ENCODE peak calls at places on chromosomes 5 and 9, in nine cellular contexts. One of them, this sample, is unnamed.
A peak's percentile ranks its signal among the peaks of the same experiment; 100 is the strongest.

GRCh38 chr9:31304576-31304975 is 1079.9 kb upstream of the ACO1 start:
- DNase-seq in activated CD8-positive, alpha-beta memory T cell treated with anti-CD3 and anti-CD28 coated beads, Interleukin-2, amount 10 ng/mL, durations not matched to agents 7 days and 5 days: no peak
- DNase-seq in cardiac fibroblast: peak; percentile 75
- DNase-seq in stimulated activated CD4-positive, alpha-beta T cell treated with anti-CD3 and anti-CD28 coated beads, Interleukin-1b, Interleukin-23, amount 100 ng/mL, for 1 hour: no peak
- DNase-seq in globus pallidus: no peak
- DNase-seq in tibial artery: no peak
- DNase-seq in T-helper 9 cell: no peak
- DNase-seq in neural crest cell: no peak
- DNase-seq in AG08396: no peak
- DNase-seq in this sample: no peak

GRCh38 chr5:136006767-136007251 is 22.0 kb upstream of the TGFBI start:
- DNase-seq in activated CD8-positive, alpha-beta memory T cell treated with anti-CD3 and anti-CD28 coated beads, Interleukin-2, amount 10 ng/mL, durations not matched to agents 7 days and 5 days: no peak
- DNase-seq in cardiac fibroblast: peak; percentile 97
- DNase-seq in stimulated activated CD4-positive, alpha-beta T cell treated with anti-CD3 and anti-CD28 coated beads, Interleukin-1b, Interleukin-23, amount 100 ng/mL, for 1 hour: no peak
- DNase-seq in globus pallidus: no peak
- DNase-seq in tibial artery: no peak
- DNase-seq in T-helper 9 cell: no peak
- DNase-seq in neural crest cell: no peak
- DNase-seq in AG08396: peak; percentile 61
- DNase-seq in this sample: peak; percentile 5

GRCh38 chr9:1235650-1236401 is 185.7 kb downstream of the DMRT2 start:
- DNase-seq in activated CD8-positive, alpha-beta memory T cell treated with anti-CD3 and anti-CD28 coated beads, Interleukin-2, amount 10 ng/mL, durations not matched to agents 7 days and 5 days: no peak
- DNase-seq in cardiac fibroblast: no peak
- DNase-seq in stimulated activated CD4-positive, alpha-beta T cell treated with anti-CD3 and anti-CD28 coated beads, Interleukin-1b, Interleukin-23, amount 100 ng/mL, for 1 hour: no peak
- DNase-seq in globus pallidus: no peak
- DNase-seq in tibial artery: no peak
- DNase-seq in T-helper 9 cell: no peak
- DNase-seq in neural crest cell: no peak
- DNase-seq in AG08396: no peak
- DNase-seq in this sample: no peak

GRCh38 chr9:108869092-108869725 is 7.1 kb downstream of the ACTL7A start:
- DNase-seq in activated CD8-positive, alpha-beta memory T cell treated with anti-CD3 and anti-CD28 coated beads, Interleukin-2, amount 10 ng/mL, durations not matched to agents 7 days and 5 days: no peak
- DNase-seq in cardiac fibroblast: peak; percentile 67
- DNase-seq in stimulated activated CD4-positive, alpha-beta T cell treated with anti-CD3 and anti-CD28 coated beads, Interleukin-1b, Interleukin-23, amount 100 ng/mL, for 1 hour: no peak
- DNase-seq in globus pallidus: no peak
- DNase-seq in tibial artery: no peak
- DNase-seq in T-helper 9 cell: no peak
- DNase-seq in neural crest cell: no peak
- DNase-seq in AG08396: peak; percentile 72
- DNase-seq in this sample: no peak

GRCh38 chr5:59660737-59661136 is 232.8 kb downstream of the PDE4D start:
- DNase-seq in activated CD8-positive, alpha-beta memory T cell treated with anti-CD3 and anti-CD28 coated beads, Interleukin-2, amount 10 ng/mL, durations not matched to agents 7 days and 5 days: no peak
- DNase-seq in cardiac fibroblast: peak; percentile 59
- DNase-seq in stimulated activated CD4-positive, alpha-beta T cell treated with anti-CD3 and anti-CD28 coated beads, Interleukin-1b, Interleukin-23, amount 100 ng/mL, for 1 hour: no peak
- DNase-seq in globus pallidus: no peak
- DNase-seq in tibial artery: no peak
- DNase-seq in T-helper 9 cell: no peak
- DNase-seq in neural crest cell: no peak
- DNase-seq in AG08396: peak; percentile 10
- DNase-seq in this sample: no peak

GRCh38 chr5:53944981-53945380 is 365.4 kb downstream of the ARL15 start:
- DNase-seq in activated CD8-positive, alpha-beta memory T cell treated with anti-CD3 and anti-CD28 coated beads, Interleukin-2, amount 10 ng/mL, durations not matched to agents 7 days and 5 days: no peak
- DNase-seq in cardiac fibroblast: peak; percentile 55
- DNase-seq in stimulated activated CD4-positive, alpha-beta T cell treated with anti-CD3 and anti-CD28 coated beads, Interleukin-1b, Interleukin-23, amount 100 ng/mL, for 1 hour: no peak
- DNase-seq in globus pallidus: no peak
- DNase-seq in tibial artery: no peak
- DNase-seq in T-helper 9 cell: no peak
- DNase-seq in neural crest cell: no peak
- DNase-seq in AG08396: no peak
- DNase-seq in this sample: no peak

GRCh38 chr9:95772320-95773060 is 103.0 kb upstream of the ERCC6L2 start:
- DNase-seq in activated CD8-positive, alpha-beta memory T cell treated with anti-CD3 and anti-CD28 coated beads, Interleukin-2, amount 10 ng/mL, durations not matched to agents 7 days and 5 days: no peak
- DNase-seq in cardiac fibroblast: no peak
- DNase-seq in stimulated activated CD4-positive, alpha-beta T cell treated with anti-CD3 and anti-CD28 coated beads, Interleukin-1b, Interleukin-23, amount 100 ng/mL, for 1 hour: no peak
- DNase-seq in globus pallidus: no peak
- DNase-seq in tibial artery: peak; percentile 71
- DNase-seq in T-helper 9 cell: no peak
- DNase-seq in neural crest cell: peak; percentile 21
- DNase-seq in AG08396: peak; percentile 68
- DNase-seq in this sample: peak; percentile 76

GRCh38 chr9:135090547-135090946 is 3.1 kb downstream of the OLFM1 start:
- DNase-seq in activated CD8-positive, alpha-beta memory T cell treated with anti-CD3 and anti-CD28 coated beads, Interleukin-2, amount 10 ng/mL, durations not matched to agents 7 days and 5 days: no peak
- DNase-seq in cardiac fibroblast: no peak
- DNase-seq in stimulated activated CD4-positive, alpha-beta T cell treated with anti-CD3 and anti-CD28 coated beads, Interleukin-1b, Interleukin-23, amount 100 ng/mL, for 1 hour: no peak
- DNase-seq in globus pallidus: no peak
- DNase-seq in tibial artery: no peak
- DNase-seq in T-helper 9 cell: no peak
- DNase-seq in neural crest cell: no peak
- DNase-seq in AG08396: no peak
- DNase-seq in this sample: no peak

GRCh38 chr9:120928720-120929389 is 2.3 kb upstream of the TRAF1 start:
- DNase-seq in activated CD8-positive, alpha-beta memory T cell treated with anti-CD3 and anti-CD28 coated beads, Interleukin-2, amount 10 ng/mL, durations not matched to agents 7 days and 5 days: peak; percentile 87
- DNase-seq in cardiac fibroblast: peak; percentile 45
- DNase-seq in stimulated activated CD4-positive, alpha-beta T cell treated with anti-CD3 and anti-CD28 coated beads, Interleukin-1b, Interleukin-23, amount 100 ng/mL, for 1 hour: no peak
- DNase-seq in globus pallidus: peak; percentile 54
- DNase-seq in tibial artery: peak; percentile 89
- DNase-seq in T-helper 9 cell: peak; percentile 66
- DNase-seq in neural crest cell: peak; percentile 51
- DNase-seq in AG08396: peak; percentile 80
- DNase-seq in this sample: peak; percentile 84

GRCh38 chr9:1460143-1460769 is 410.1 kb downstream of the DMRT2 start:
- DNase-seq in activated CD8-positive, alpha-beta memory T cell treated with anti-CD3 and anti-CD28 coated beads, Interleukin-2, amount 10 ng/mL, durations not matched to agents 7 days and 5 days: no peak
- DNase-seq in cardiac fibroblast: no peak
- DNase-seq in stimulated activated CD4-positive, alpha-beta T cell treated with anti-CD3 and anti-CD28 coated beads, Interleukin-1b, Interleukin-23, amount 100 ng/mL, for 1 hour: no peak
- DNase-seq in globus pallidus: no peak
- DNase-seq in tibial artery: no peak
- DNase-seq in T-helper 9 cell: no peak
- DNase-seq in neural crest cell: no peak
- DNase-seq in AG08396: no peak
- DNase-seq in this sample: peak; percentile 29

GRCh38 chr5:9653811-9654210 is 23.7 kb upstream of the TAS2R1 start:
- DNase-seq in activated CD8-positive, alpha-beta memory T cell treated with anti-CD3 and anti-CD28 coated beads, Interleukin-2, amount 10 ng/mL, durations not matched to agents 7 days and 5 days: no peak
- DNase-seq in cardiac fibroblast: peak; percentile 92
- DNase-seq in stimulated activated CD4-positive, alpha-beta T cell treated with anti-CD3 and anti-CD28 coated beads, Interleukin-1b, Interleukin-23, amount 100 ng/mL, for 1 hour: no peak
- DNase-seq in globus pallidus: no peak
- DNase-seq in tibial artery: no peak
- DNase-seq in T-helper 9 cell: no peak
- DNase-seq in neural crest cell: no peak
- DNase-seq in AG08396: peak; percentile 85
- DNase-seq in this sample: no peak

GRCh38 chr5:146402949-146403348 is 44.2 kb upstream of the TCERG1 start:
- DNase-seq in activated CD8-positive, alpha-beta memory T cell treated with anti-CD3 and anti-CD28 coated beads, Interleukin-2, amount 10 ng/mL, durations not matched to agents 7 days and 5 days: no peak
- DNase-seq in cardiac fibroblast: no peak
- DNase-seq in stimulated activated CD4-positive, alpha-beta T cell treated with anti-CD3 and anti-CD28 coated beads, Interleukin-1b, Interleukin-23, amount 100 ng/mL, for 1 hour: no peak
- DNase-seq in globus pallidus: no peak
- DNase-seq in tibial artery: no peak
- DNase-seq in T-helper 9 cell: no peak
- DNase-seq in neural crest cell: no peak
- DNase-seq in AG08396: no peak
- DNase-seq in this sample: no peak

GRCh38 chr5:146111409-146111808 is 6.0 kb upstream of the PLAC8L1 start:
- DNase-seq in activated CD8-positive, alpha-beta memory T cell treated with anti-CD3 and anti-CD28 coated beads, Interleukin-2, amount 10 ng/mL, durations not matched to agents 7 days and 5 days: no peak
- DNase-seq in cardiac fibroblast: no peak
- DNase-seq in stimulated activated CD4-positive, alpha-beta T cell treated with anti-CD3 and anti-CD28 coated beads, Interleukin-1b, Interleukin-23, amount 100 ng/mL, for 1 hour: no peak
- DNase-seq in globus pallidus: no peak
- DNase-seq in tibial artery: no peak
- DNase-seq in T-helper 9 cell: no peak
- DNase-seq in neural crest cell: no peak
- DNase-seq in AG08396: no peak
- DNase-seq in this sample: no peak

GRCh38 chr9:109870365-109870764 is 90.4 kb downstream of the PALM2AKAP2 start:
- DNase-seq in activated CD8-positive, alpha-beta memory T cell treated with anti-CD3 and anti-CD28 coated beads, Interleukin-2, amount 10 ng/mL, durations not matched to agents 7 days and 5 days: no peak
- DNase-seq in cardiac fibroblast: no peak
- DNase-seq in stimulated activated CD4-positive, alpha-beta T cell treated with anti-CD3 and anti-CD28 coated beads, Interleukin-1b, Interleukin-23, amount 100 ng/mL, for 1 hour: no peak
- DNase-seq in globus pallidus: no peak
- DNase-seq in tibial artery: no peak
- DNase-seq in T-helper 9 cell: no peak
- DNase-seq in neural crest cell: no peak
- DNase-seq in AG08396: no peak
- DNase-seq in this sample: no peak

GRCh38 chr9:104794070-104794469 is 30.1 kb downstream of the NIPSNAP3B start:
- DNase-seq in activated CD8-positive, alpha-beta memory T cell treated with anti-CD3 and anti-CD28 coated beads, Interleukin-2, amount 10 ng/mL, durations not matched to agents 7 days and 5 days: no peak
- DNase-seq in cardiac fibroblast: no peak
- DNase-seq in stimulated activated CD4-positive, alpha-beta T cell treated with anti-CD3 and anti-CD28 coated beads, Interleukin-1b, Interleukin-23, amount 100 ng/mL, for 1 hour: no peak
- DNase-seq in globus pallidus: no peak
- DNase-seq in tibial artery: no peak
- DNase-seq in T-helper 9 cell: no peak
- DNase-seq in neural crest cell: no peak
- DNase-seq in AG08396: no peak
- DNase-seq in this sample: no peak

GRCh38 chr9:33446507-33447403 is 638 bp downstream of the AQP3 start:
- DNase-seq in activated CD8-positive, alpha-beta memory T cell treated with anti-CD3 and anti-CD28 coated beads, Interleukin-2, amount 10 ng/mL, durations not matched to agents 7 days and 5 days: peak; percentile 87
- DNase-seq in cardiac fibroblast: peak; percentile 48
- DNase-seq in stimulated activated CD4-positive, alpha-beta T cell treated with anti-CD3 and anti-CD28 coated beads, Interleukin-1b, Interleukin-23, amount 100 ng/mL, for 1 hour: peak; percentile 19
- DNase-seq in globus pallidus: no peak
- DNase-seq in tibial artery: no peak
- DNase-seq in T-helper 9 cell: peak; percentile 46
- DNase-seq in neural crest cell: no peak
- DNase-seq in AG08396: peak; percentile 81
- DNase-seq in this sample: peak; percentile 58

GRCh38 chr9:82675102-82675501 is 387.8 kb downstream of the RASEF start:
- DNase-seq in activated CD8-positive, alpha-beta memory T cell treated with anti-CD3 and anti-CD28 coated beads, Interleukin-2, amount 10 ng/mL, durations not matched to agents 7 days and 5 days: no peak
- DNase-seq in cardiac fibroblast: no peak
- DNase-seq in stimulated activated CD4-positive, alpha-beta T cell treated with anti-CD3 and anti-CD28 coated beads, Interleukin-1b, Interleukin-23, amount 100 ng/mL, for 1 hour: no peak
- DNase-seq in globus pallidus: no peak
- DNase-seq in tibial artery: no peak
- DNase-seq in T-helper 9 cell: no peak
- DNase-seq in neural crest cell: no peak
- DNase-seq in AG08396: no peak
- DNase-seq in this sample: no peak

GRCh38 chr9:93231121-93231694 is 47.3 kb downstream of the WNK2 start:
- DNase-seq in activated CD8-positive, alpha-beta memory T cell treated with anti-CD3 and anti-CD28 coated beads, Interleukin-2, amount 10 ng/mL, durations not matched to agents 7 days and 5 days: no peak
- DNase-seq in cardiac fibroblast: no peak
- DNase-seq in stimulated activated CD4-positive, alpha-beta T cell treated with anti-CD3 and anti-CD28 coated beads, Interleukin-1b, Interleukin-23, amount 100 ng/mL, for 1 hour: no peak
- DNase-seq in globus pallidus: peak; percentile 37
- DNase-seq in tibial artery: no peak
- DNase-seq in T-helper 9 cell: no peak
- DNase-seq in neural crest cell: no peak
- DNase-seq in AG08396: no peak
- DNase-seq in this sample: peak; percentile 78

GRCh38 chr5:168300377-168301182 is 9.1 kb downstream of the WWC1 start:
- DNase-seq in activated CD8-positive, alpha-beta memory T cell treated with anti-CD3 and anti-CD28 coated beads, Interleukin-2, amount 10 ng/mL, durations not matched to agents 7 days and 5 days: no peak
- DNase-seq in cardiac fibroblast: no peak
- DNase-seq in stimulated activated CD4-positive, alpha-beta T cell treated with anti-CD3 and anti-CD28 coated beads, Interleukin-1b, Interleukin-23, amount 100 ng/mL, for 1 hour: no peak
- DNase-seq in globus pallidus: peak; percentile 63
- DNase-seq in tibial artery: no peak
- DNase-seq in T-helper 9 cell: no peak
- DNase-seq in neural crest cell: no peak
- DNase-seq in AG08396: no peak
- DNase-seq in this sample: no peak

GRCh38 chr5:172728481-172729241 is 42.3 kb downstream of the DUSP1 start:
- DNase-seq in activated CD8-positive, alpha-beta memory T cell treated with anti-CD3 and anti-CD28 coated beads, Interleukin-2, amount 10 ng/mL, durations not matched to agents 7 days and 5 days: no peak
- DNase-seq in cardiac fibroblast: no peak
- DNase-seq in stimulated activated CD4-positive, alpha-beta T cell treated with anti-CD3 and anti-CD28 coated beads, Interleukin-1b, Interleukin-23, amount 100 ng/mL, for 1 hour: no peak
- DNase-seq in globus pallidus: no peak
- DNase-seq in tibial artery: no peak
- DNase-seq in T-helper 9 cell: no peak
- DNase-seq in neural crest cell: no peak
- DNase-seq in AG08396: no peak
- DNase-seq in this sample: no peak

GRCh38 chr5:1892685-1893445 is 10.1 kb upstream of the IRX4 start:
- DNase-seq in activated CD8-positive, alpha-beta memory T cell treated with anti-CD3 and anti-CD28 coated beads, Interleukin-2, amount 10 ng/mL, durations not matched to agents 7 days and 5 days: no peak
- DNase-seq in cardiac fibroblast: no peak
- DNase-seq in stimulated activated CD4-positive, alpha-beta T cell treated with anti-CD3 and anti-CD28 coated beads, Interleukin-1b, Interleukin-23, amount 100 ng/mL, for 1 hour: no peak
- DNase-seq in globus pallidus: no peak
- DNase-seq in tibial artery: no peak
- DNase-seq in T-helper 9 cell: no peak
- DNase-seq in neural crest cell: no peak
- DNase-seq in AG08396: no peak
- DNase-seq in this sample: no peak

GRCh38 chr9:99347556-99347955 is 125.5 kb downstream of the SEC61B start:
- DNase-seq in activated CD8-positive, alpha-beta memory T cell treated with anti-CD3 and anti-CD28 coated beads, Interleukin-2, amount 10 ng/mL, durations not matched to agents 7 days and 5 days: no peak
- DNase-seq in cardiac fibroblast: no peak
- DNase-seq in stimulated activated CD4-positive, alpha-beta T cell treated with anti-CD3 and anti-CD28 coated beads, Interleukin-1b, Interleukin-23, amount 100 ng/mL, for 1 hour: no peak
- DNase-seq in globus pallidus: no peak
- DNase-seq in tibial artery: no peak
- DNase-seq in T-helper 9 cell: no peak
- DNase-seq in neural crest cell: no peak
- DNase-seq in AG08396: no peak
- DNase-seq in this sample: no peak

GRCh38 chr9:113999256-114000062 is 78.6 kb downstream of the AMBP start:
- DNase-seq in activated CD8-positive, alpha-beta memory T cell treated with anti-CD3 and anti-CD28 coated beads, Interleukin-2, amount 10 ng/mL, durations not matched to agents 7 days and 5 days: peak; percentile 35
- DNase-seq in cardiac fibroblast: no peak
- DNase-seq in stimulated activated CD4-positive, alpha-beta T cell treated with anti-CD3 and anti-CD28 coated beads, Interleukin-1b, Interleukin-23, amount 100 ng/mL, for 1 hour: no peak
- DNase-seq in globus pallidus: no peak
- DNase-seq in tibial artery: no peak
- DNase-seq in T-helper 9 cell: no peak
- DNase-seq in neural crest cell: no peak
- DNase-seq in AG08396: no peak
- DNase-seq in this sample: peak; percentile 16

GRCh38 chr5:156411131-156411727 is 84.3 kb downstream of the SGCD start:
- DNase-seq in activated CD8-positive, alpha-beta memory T cell treated with anti-CD3 and anti-CD28 coated beads, Interleukin-2, amount 10 ng/mL, durations not matched to agents 7 days and 5 days: no peak
- DNase-seq in cardiac fibroblast: no peak
- DNase-seq in stimulated activated CD4-positive, alpha-beta T cell treated with anti-CD3 and anti-CD28 coated beads, Interleukin-1b, Interleukin-23, amount 100 ng/mL, for 1 hour: no peak
- DNase-seq in globus pallidus: no peak
- DNase-seq in tibial artery: no peak
- DNase-seq in T-helper 9 cell: no peak
- DNase-seq in neural crest cell: no peak
- DNase-seq in AG08396: peak; percentile 32
- DNase-seq in this sample: no peak

GRCh38 chr5:54883374-54884194 is 101.8 kb downstream of the ESM1 start:
- DNase-seq in activated CD8-positive, alpha-beta memory T cell treated with anti-CD3 and anti-CD28 coated beads, Interleukin-2, amount 10 ng/mL, durations not matched to agents 7 days and 5 days: no peak
- DNase-seq in cardiac fibroblast: peak; percentile 26
- DNase-seq in stimulated activated CD4-positive, alpha-beta T cell treated with anti-CD3 and anti-CD28 coated beads, Interleukin-1b, Interleukin-23, amount 100 ng/mL, for 1 hour: no peak
- DNase-seq in globus pallidus: no peak
- DNase-seq in tibial artery: peak; percentile 75
- DNase-seq in T-helper 9 cell: no peak
- DNase-seq in neural crest cell: peak; percentile 33
- DNase-seq in AG08396: peak; percentile 71
- DNase-seq in this sample: peak; percentile 34

GRCh38 chr5:139655727-139656271 is 7.7 kb downstream of the CXXC5 start:
- DNase-seq in activated CD8-positive, alpha-beta memory T cell treated with anti-CD3 and anti-CD28 coated beads, Interleukin-2, amount 10 ng/mL, durations not matched to agents 7 days and 5 days: no peak
- DNase-seq in cardiac fibroblast: peak; percentile 21
- DNase-seq in stimulated activated CD4-positive, alpha-beta T cell treated with anti-CD3 and anti-CD28 coated beads, Interleukin-1b, Interleukin-23, amount 100 ng/mL, for 1 hour: no peak
- DNase-seq in globus pallidus: peak; percentile 69
- DNase-seq in tibial artery: peak; percentile 96
- DNase-seq in T-helper 9 cell: no peak
- DNase-seq in neural crest cell: no peak
- DNase-seq in AG08396: peak; percentile 71
- DNase-seq in this sample: no peak

GRCh38 chr9:120299785-120300184 is 280.2 kb downstream of the CDK5RAP2 start:
- DNase-seq in activated CD8-positive, alpha-beta memory T cell treated with anti-CD3 and anti-CD28 coated beads, Interleukin-2, amount 10 ng/mL, durations not matched to agents 7 days and 5 days: no peak
- DNase-seq in cardiac fibroblast: no peak
- DNase-seq in stimulated activated CD4-positive, alpha-beta T cell treated with anti-CD3 and anti-CD28 coated beads, Interleukin-1b, Interleukin-23, amount 100 ng/mL, for 1 hour: no peak
- DNase-seq in globus pallidus: no peak
- DNase-seq in tibial artery: no peak
- DNase-seq in T-helper 9 cell: no peak
- DNase-seq in neural crest cell: no peak
- DNase-seq in AG08396: no peak
- DNase-seq in this sample: no peak

GRCh38 chr5:98341038-98341710 is 432.3 kb upstream of the RGMB start:
- DNase-seq in activated CD8-positive, alpha-beta memory T cell treated with anti-CD3 and anti-CD28 coated beads, Interleukin-2, amount 10 ng/mL, durations not matched to agents 7 days and 5 days: no peak
- DNase-seq in cardiac fibroblast: peak; percentile 96
- DNase-seq in stimulated activated CD4-positive, alpha-beta T cell treated with anti-CD3 and anti-CD28 coated beads, Interleukin-1b, Interleukin-23, amount 100 ng/mL, for 1 hour: no peak
- DNase-seq in globus pallidus: no peak
- DNase-seq in tibial artery: no peak
- DNase-seq in T-helper 9 cell: no peak
- DNase-seq in neural crest cell: no peak
- DNase-seq in AG08396: peak; percentile 71
- DNase-seq in this sample: no peak

GRCh38 chr5:109533847-109534272 is 124.1 kb upstream of the PJA2 start:
- DNase-seq in activated CD8-positive, alpha-beta memory T cell treated with anti-CD3 and anti-CD28 coated beads, Interleukin-2, amount 10 ng/mL, durations not matched to agents 7 days and 5 days: no peak
- DNase-seq in cardiac fibroblast: peak; percentile 28
- DNase-seq in stimulated activated CD4-positive, alpha-beta T cell treated with anti-CD3 and anti-CD28 coated beads, Interleukin-1b, Interleukin-23, amount 100 ng/mL, for 1 hour: no peak
- DNase-seq in globus pallidus: no peak
- DNase-seq in tibial artery: no peak
- DNase-seq in T-helper 9 cell: no peak
- DNase-seq in neural crest cell: no peak
- DNase-seq in AG08396: no peak
- DNase-seq in this sample: no peak

GRCh38 chr5:181211208-181211607 is 6.2 kb upstream of the TRIM7 start:
- DNase-seq in activated CD8-positive, alpha-beta memory T cell treated with anti-CD3 and anti-CD28 coated beads, Interleukin-2, amount 10 ng/mL, durations not matched to agents 7 days and 5 days: no peak
- DNase-seq in cardiac fibroblast: no peak
- DNase-seq in stimulated activated CD4-positive, alpha-beta T cell treated with anti-CD3 and anti-CD28 coated beads, Interleukin-1b, Interleukin-23, amount 100 ng/mL, for 1 hour: no peak
- DNase-seq in globus pallidus: no peak
- DNase-seq in tibial artery: no peak
- DNase-seq in T-helper 9 cell: no peak
- DNase-seq in neural crest cell: no peak
- DNase-seq in AG08396: no peak
- DNase-seq in this sample: no peak

GRCh38 chr5:55219770-55220169 is 7.3 kb downstream of the MCIDAS start:
- DNase-seq in activated CD8-positive, alpha-beta memory T cell treated with anti-CD3 and anti-CD28 coated beads, Interleukin-2, amount 10 ng/mL, durations not matched to agents 7 days and 5 days: no peak
- DNase-seq in cardiac fibroblast: no peak
- DNase-seq in stimulated activated CD4-positive, alpha-beta T cell treated with anti-CD3 and anti-CD28 coated beads, Interleukin-1b, Interleukin-23, amount 100 ng/mL, for 1 hour: no peak
- DNase-seq in globus pallidus: no peak
- DNase-seq in tibial artery: no peak
- DNase-seq in T-helper 9 cell: no peak
- DNase-seq in neural crest cell: no peak
- DNase-seq in AG08396: no peak
- DNase-seq in this sample: no peak

This sample was measured in colonic mucosa.